ENCODE peak calls at places on chromosome 6, in six cellular contexts. U is GM23338; M is uterus; H is mesenchymal stem cell; Y is PC-3; E is CD8-positive, alpha-beta memory T cell. T is an unnamed sample. For H3K4me1, the result is how much of the 10 kb centered on the place peaks cover.

GRCh38 chr6:43723737-43724295 is 36.2 kb upstream of the MRPS18A start:
- DNase-seq in U (peak), M (peak), H (peak), Y (peak), E (peak), T (peak)

GRCh38 chr6:112501705-112502104 is 154.6 kb downstream of the RFPL4B start:
- DNase-seq in U (peak), M (no peak), H (peak), Y (no peak), E (no peak), T (no peak)

GRCh38 chr6:35365599-35366596 is 23.5 kb downstream of the PPARD start:
- DNase-seq in U (no peak), M (no peak), H (no peak), Y (peak), E (no peak), T (no peak)

GRCh38 chr6:16676376-16676775 is 84.9 kb downstream of the ATXN1 start:
- DNase-seq in U (no peak), M (no peak), H (peak), Y (no peak), E (no peak), T (no peak)

GRCh38 chr6:111894951-111895350 is 21.7 kb upstream of the FYN start:
- DNase-seq in U (no peak), M (no peak), H (no peak), Y (no peak), E (no peak), T (no peak)

GRCh38 chr6:117506180-117506835 is 23.8 kb downstream of the DCBLD1 start:
- DNase-seq in U (peak), M (no peak), H (no peak), Y (no peak), E (no peak), T (no peak)

GRCh38 chr6:44332585-44332984 is 9.9 kb upstream of the SPATS1 start:
- DNase-seq in U (no peak), M (no peak), H (peak), Y (no peak), E (no peak), T (no peak)

GRCh38 chr6:158039178-158039557 is 57.5 kb downstream of the SYNJ2 start:
- DNase-seq in U (no peak), M (no peak), H (peak), Y (no peak), E (no peak), T (no peak)

GRCh38 chr6:170516783-170517616 is 36.1 kb downstream of the PSMB1 start:
- DNase-seq in U (peak), M (no peak), H (peak), Y (peak), E (no peak), T (peak)

GRCh38 chr6:62570372-62570771 is 284.3 kb upstream of the KHDRBS2 start:
- DNase-seq in U (no peak), M (no peak), H (no peak), Y (no peak), E (no peak), T (no peak)

GRCh38 chr6:16406966-16407365 is 168.6 kb downstream of the GMPR start:
- DNase-seq in U (no peak), M (no peak), H (no peak), Y (no peak), E (no peak), T (no peak)

GRCh38 chr6:79947191-79948173 is at the start of gene ELOVL4:
- DNase-seq in U (peak), M (peak), H (peak), Y (peak), E (peak), T (peak)

GRCh38 chr6:87832025-87832825 is 130.2 kb upstream of the AKIRIN2 start:
- DNase-seq in U (peak), M (no peak), H (peak), Y (peak), E (no peak), T (no peak)

GRCh38 chr6:149840345-149841075 is 23.6 kb downstream of the LRP11 start:
- DNase-seq in U (peak), M (peak), H (peak), Y (peak), E (no peak), T (peak)

GRCh38 chr6:123022980-123023379 is 26.9 kb downstream of the CLVS2 start:
- DNase-seq in U (peak), M (no peak), H (peak), Y (peak), E (no peak), T (no peak)

GRCh38 chr6:67563671-67564070 is 1071.4 kb upstream of the ADGRB3 start:
- DNase-seq in U (no peak), M (no peak), H (no peak), Y (no peak), E (no peak), T (no peak)

GRCh38 chr6:67558985-67559384 is 1076.1 kb upstream of the ADGRB3 start:
- DNase-seq in U (no peak), M (no peak), H (no peak), Y (no peak), E (no peak), T (no peak)

DNA sequence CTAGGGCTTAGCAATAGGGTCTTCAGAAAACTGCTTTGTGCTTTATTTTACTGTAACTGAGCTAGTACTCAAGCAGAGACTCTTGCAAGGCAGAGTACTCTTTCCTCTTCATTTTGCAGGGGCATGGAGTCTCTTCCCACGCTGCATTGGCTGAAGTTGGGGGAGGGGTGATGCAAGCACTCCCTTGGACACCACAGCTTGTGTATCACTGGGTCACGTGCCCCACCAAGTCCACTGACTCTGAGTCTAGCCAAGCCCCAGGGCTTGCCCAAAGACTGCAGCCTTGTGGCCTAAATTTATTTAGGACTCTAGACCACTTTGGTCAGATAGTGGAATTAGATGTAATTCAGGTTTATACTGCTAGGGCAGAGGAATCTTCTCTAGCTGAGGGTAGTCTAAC is 1075.0 kb upstream of the ADGRB3 start:
- DNase-seq in U (no peak), M (no peak), H (no peak), Y (no peak), E (no peak), T (no peak)
- H3K27ac ChIP-seq in U (no peak), M (no peak), H (no peak), Y (no peak), E (no peak), T (no peak)

DNA sequence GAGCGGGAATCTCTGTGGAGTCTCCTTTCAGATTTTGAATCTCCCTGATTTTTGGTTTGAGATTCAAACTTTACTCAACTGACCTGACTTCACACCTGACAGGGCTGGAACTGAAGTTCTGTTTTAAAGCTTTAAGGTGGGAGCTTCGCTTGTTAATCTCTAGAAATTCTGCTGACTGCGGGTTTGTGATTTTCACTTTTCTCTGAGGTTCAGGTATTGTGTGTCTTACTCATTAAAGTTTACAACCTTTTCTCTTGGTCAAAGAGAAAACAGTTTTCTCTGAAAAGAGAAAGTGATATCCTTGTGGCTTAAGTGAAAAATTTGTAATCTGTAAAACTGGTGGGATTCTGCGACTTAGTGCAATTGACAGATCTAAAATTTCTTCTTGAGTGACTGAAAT is 20.7 kb upstream of the IGF2R start:
- DNase-seq in U (no peak), M (no peak), H (no peak), Y (no peak), E (no peak), T (no peak)
- H3K4me1 ChIP-seq in U (under half), M (under half), H (under half), Y (under half), E (under half), T (under half)

GRCh38 chr6:105595829-105596228 is 192.9 kb upstream of the PREP start:
- DNase-seq in U (no peak), M (no peak), H (no peak), Y (no peak), E (no peak), T (no peak)
- H3K27ac ChIP-seq in U (no peak), M (peak), H (peak), Y (peak), E (no peak), T (no peak)

GRCh38 chr6:139131736-139132285 is 3.1 kb upstream of the HECA start:
- DNase-seq in U (no peak), M (no peak), H (no peak), Y (no peak), E (no peak), T (no peak)

GRCh38 chr6:139129284-139129683 is 5.6 kb upstream of the HECA start:
- DNase-seq in U (no peak), M (no peak), H (peak), Y (no peak), E (no peak), T (no peak)

GRCh38 chr6:139124887-139125672 is 9.8 kb upstream of the HECA start:
- DNase-seq in U (peak), M (no peak), H (peak), Y (peak), E (peak), T (no peak)

DNA sequence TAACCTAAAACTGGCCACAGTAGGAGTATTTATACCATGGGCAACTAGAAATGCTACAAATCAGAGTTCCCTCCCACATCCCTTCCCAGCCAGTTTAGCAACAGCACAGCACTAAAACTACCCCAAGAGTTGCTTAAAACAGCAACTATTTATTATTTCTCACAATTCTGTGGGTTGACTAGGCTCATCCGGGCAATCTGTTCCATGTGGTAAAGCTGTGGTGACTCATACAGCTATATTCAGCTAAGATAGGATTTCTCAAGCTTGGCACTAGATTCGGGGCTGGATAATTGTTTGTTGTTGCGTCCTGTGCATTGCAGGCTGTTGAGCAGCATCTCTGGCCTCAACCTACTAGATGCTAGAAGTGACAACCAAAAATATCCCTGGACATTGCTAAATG is 8.6 kb upstream of the HECA start:
- DNase-seq in U (no peak), M (no peak), H (peak), Y (peak), E (no peak), T (no peak)
- H3K4me1 ChIP-seq in U (under half), M (under half), H (under half), Y (under half), E (half or more), T (under half)

GRCh38 chr6:129696028-129696418 is 14.0 kb downstream of the ARHGAP18 start:
- DNase-seq in U (no peak), M (no peak), H (no peak), Y (no peak), E (no peak), T (no peak)
- H3K27ac ChIP-seq in U (no peak), M (peak), H (no peak), Y (no peak), E (peak), T (peak)

DNA sequence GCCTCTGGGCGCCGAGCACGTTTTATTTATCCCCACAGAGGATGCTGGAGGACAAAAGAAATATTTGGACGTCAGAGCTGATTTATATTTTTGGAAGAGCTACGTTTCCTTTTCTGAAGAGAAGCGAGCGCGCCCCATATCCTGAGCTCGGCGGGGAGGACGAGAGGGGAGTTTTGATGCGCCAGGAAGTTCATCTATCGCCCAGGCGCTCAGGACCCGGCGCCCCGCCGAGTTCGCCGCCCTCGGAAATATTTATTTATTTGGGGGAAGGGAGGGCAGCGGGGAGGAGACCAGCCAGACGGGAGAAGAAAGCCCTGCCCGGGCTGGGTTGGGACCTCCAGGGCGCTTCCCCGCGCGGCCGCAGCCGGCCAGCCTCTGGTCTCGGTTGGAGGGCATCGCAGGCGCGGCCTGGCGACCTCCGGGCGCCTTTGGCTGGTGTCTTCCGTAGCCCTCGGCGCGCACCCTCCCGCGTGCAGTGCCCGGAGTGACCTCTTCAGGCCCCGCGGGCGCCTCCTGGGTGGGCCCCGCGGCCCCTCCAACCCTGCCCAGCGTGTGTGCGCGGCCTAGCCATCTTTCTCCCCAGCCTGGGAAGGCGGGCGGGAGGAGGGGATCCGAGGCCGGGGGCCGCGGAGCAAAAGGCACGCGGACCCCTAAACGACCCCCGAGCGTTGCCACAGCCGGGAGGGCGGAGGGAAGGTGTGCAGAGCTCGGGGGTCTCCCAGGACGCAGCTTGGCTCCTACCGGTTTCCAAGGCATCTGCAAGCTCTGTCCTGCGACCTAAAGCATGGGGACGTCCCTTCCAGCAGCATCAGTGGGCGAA is 5.4 kb upstream of the FOXF2 start:
- DNase-seq in U (peak), M (no peak), H (no peak), Y (no peak), E (no peak), T (no peak)
- H3K4me1 ChIP-seq in U (half or more), M (under half), H (under half), Y (under half), E (under half), T (under half)

GRCh38 chr6:3867616-3868502 is 18.7 kb downstream of the FAM50B start:
- DNase-seq in U (no peak), M (no peak), H (no peak), Y (no peak), E (no peak), T (no peak)
- H3K27ac ChIP-seq in U (no peak), M (no peak), H (no peak), Y (no peak), E (no peak), T (no peak)

GRCh38 chr6:125258651-125259353 is 43.0 kb downstream of the HDDC2 start:
- DNase-seq in U (no peak), M (no peak), H (no peak), Y (peak), E (no peak), T (no peak)
- H3K4me1 ChIP-seq in U (under half), M (under half), H (under half), Y (under half), E (under half), T (under half)

DNA sequence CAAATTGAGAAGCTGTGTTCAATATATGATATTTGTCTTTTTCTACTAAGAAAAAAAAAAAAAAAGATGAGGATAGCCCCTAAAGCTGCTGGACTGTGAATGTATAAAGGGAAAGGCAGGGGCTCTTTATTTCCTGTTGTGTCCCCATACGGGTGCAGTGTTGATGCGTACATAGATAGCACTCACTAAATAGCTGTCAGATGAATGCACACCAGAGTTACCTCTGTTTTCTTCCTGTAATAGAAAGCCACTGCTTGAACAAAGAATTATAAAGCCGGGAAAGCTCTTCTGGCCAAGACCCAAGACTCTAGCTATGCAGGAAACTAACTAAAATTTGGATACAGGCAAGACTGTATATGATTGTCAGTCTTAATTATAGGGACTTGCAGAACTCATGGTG is 260.0 kb downstream of the FARS2 start:
- DNase-seq in U (no peak), M (no peak), H (no peak), Y (no peak), E (no peak), T (no peak)
- H3K27ac ChIP-seq in U (no peak), M (no peak), H (no peak), Y (no peak), E (no peak), T (no peak)

T was measured in pancreas.